ENCODE peak calls at places on chromosomes 1 and 21, in four cellular contexts. One of them, this sample, is unnamed.
A peak's percentile ranks its signal among the peaks of the same experiment; 100 is the strongest.

GRCh38 chr1:225603538-225604354 is 49.2 kb downstream of the ENAH start:
- DNase-seq in ovary: no peak
- DNase-seq in IMR-90: peak; percentile 75
- DNase-seq in upper lobe of left lung: no peak
- DNase-seq in this sample: no peak

GRCh38 chr1:155514582-155515187 is 47.9 kb downstream of the ASH1L start:
- DNase-seq in upper lobe of left lung: no peak
- DNase-seq in IMR-90: no peak
- DNase-seq in ovary: no peak
- DNase-seq in this sample: no peak

GRCh38 chr1:150970818-150971582 is 3.6 kb downstream of the CERS2 start:
- DNase-seq in IMR-90: peak; percentile 62
- DNase-seq in upper lobe of left lung: no peak
- DNase-seq in ovary: peak; percentile 72
- DNase-seq in this sample: peak; percentile 73

GRCh38 chr1:8541961-8542521 is 224.1 kb downstream of the SLC45A1 start:
- DNase-seq in upper lobe of left lung: no peak
- DNase-seq in IMR-90: peak; percentile 83
- DNase-seq in ovary: no peak
- DNase-seq in this sample: no peak

GRCh38 chr1:184933944-184934343 is 40.4 kb downstream of the NIBAN1 start:
- DNase-seq in ovary: no peak
- DNase-seq in upper lobe of left lung: no peak
- DNase-seq in IMR-90: no peak
- DNase-seq in this sample: no peak

GRCh38 chr21:38352536-38353219 is 95.9 kb downstream of the KCNJ15 start:
- DNase-seq in IMR-90: peak; percentile 76
- DNase-seq in upper lobe of left lung: no peak
- DNase-seq in ovary: no peak
- DNase-seq in this sample: peak; percentile 45

GRCh38 chr21:36134820-36135390 is at the start of gene CBR3:
- DNase-seq in ovary: peak; percentile 78
- DNase-seq in upper lobe of left lung: peak; percentile 92
- DNase-seq in IMR-90: peak; percentile 41
- DNase-seq in this sample: peak; percentile 64

GRCh38 chr1:174965006-174965971 is 34.5 kb upstream of the CACYBP start:
- DNase-seq in IMR-90: peak; percentile 7
- DNase-seq in upper lobe of left lung: no peak
- DNase-seq in ovary: no peak
- DNase-seq in this sample: no peak

GRCh38 chr21:24514081-24514733 is 1093.1 kb downstream of the MRPL39 start:
- DNase-seq in upper lobe of left lung: no peak
- DNase-seq in ovary: no peak
- DNase-seq in IMR-90: peak; percentile 27
- DNase-seq in this sample: no peak

GRCh38 chr1:86154581-86155060 is 2.0 kb downstream of the COL24A1 start:
- DNase-seq in IMR-90: peak; percentile 38
- DNase-seq in ovary: no peak
- DNase-seq in upper lobe of left lung: peak; percentile 61
- DNase-seq in this sample: no peak

GRCh38 chr1:151980287-151981177 is 13.1 kb downstream of the S100A10 start:
- DNase-seq in ovary: no peak
- DNase-seq in upper lobe of left lung: no peak
- DNase-seq in IMR-90: peak; percentile 37
- DNase-seq in this sample: peak; percentile 82

GRCh38 chr1:151756291-151756690 is 7.0 kb downstream of the MRPL9 start:
- DNase-seq in IMR-90: peak; percentile 44
- DNase-seq in ovary: no peak
- DNase-seq in upper lobe of left lung: no peak
- DNase-seq in this sample: no peak

GRCh38 chr1:114002492-114003290 is 23.4 kb downstream of the OLFML3 start:
- DNase-seq in IMR-90: no peak
- DNase-seq in ovary: peak; percentile 22
- DNase-seq in upper lobe of left lung: peak; percentile 36
- DNase-seq in this sample: no peak

GRCh38 chr1:68600049-68600661 is 103.3 kb upstream of the DEPDC1 start:
- DNase-seq in IMR-90: peak; percentile 6
- DNase-seq in upper lobe of left lung: no peak
- DNase-seq in ovary: no peak
- DNase-seq in this sample: no peak

GRCh38 chr1:214842856-214843255 is 239.7 kb upstream of the KCNK2 start:
- DNase-seq in IMR-90: peak; percentile 80
- DNase-seq in upper lobe of left lung: no peak
- DNase-seq in ovary: no peak
- DNase-seq in this sample: no peak

GRCh38 chr21:35274923-35275322 is 225.8 kb upstream of the RUNX1 start:
- DNase-seq in IMR-90: no peak
- DNase-seq in upper lobe of left lung: no peak
- DNase-seq in ovary: no peak
- DNase-seq in this sample: no peak

GRCh38 chr1:36206323-36206858 is 17.9 kb upstream of the THRAP3 start:
- DNase-seq in ovary: no peak
- DNase-seq in IMR-90: no peak
- DNase-seq in upper lobe of left lung: no peak
- DNase-seq in this sample: no peak

DNA sequence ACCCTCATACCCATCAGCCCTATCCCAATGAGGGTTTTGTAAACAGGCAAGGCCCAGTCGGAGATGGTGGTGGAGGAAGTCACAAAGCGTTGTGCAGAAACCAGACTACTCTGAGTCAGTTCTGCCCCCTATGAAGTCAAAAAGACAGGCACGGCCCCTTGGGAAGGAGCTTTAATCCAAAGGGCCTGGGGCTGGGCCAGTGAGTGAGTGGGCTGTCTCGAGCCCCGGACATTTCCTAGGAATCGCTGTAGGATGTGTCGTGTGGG is 442 bp upstream of the AHCYL1 start:
- DNase-seq in upper lobe of left lung: no peak
- DNase-seq in IMR-90: peak; percentile 34
- DNase-seq in ovary: no peak
- DNase-seq in this sample: no peak
- H3K4me1 ChIP-seq in upper lobe of left lung: peaks cover 63% of the 10 kb centered on the region
- H3K4me1 ChIP-seq in IMR-90: peaks cover 23% of the 10 kb centered on the region
- H3K4me1 ChIP-seq in ovary: peaks cover 13% of the 10 kb centered on the region
- H3K4me1 ChIP-seq in this sample: peaks cover 33% of the 10 kb centered on the region

DNA sequence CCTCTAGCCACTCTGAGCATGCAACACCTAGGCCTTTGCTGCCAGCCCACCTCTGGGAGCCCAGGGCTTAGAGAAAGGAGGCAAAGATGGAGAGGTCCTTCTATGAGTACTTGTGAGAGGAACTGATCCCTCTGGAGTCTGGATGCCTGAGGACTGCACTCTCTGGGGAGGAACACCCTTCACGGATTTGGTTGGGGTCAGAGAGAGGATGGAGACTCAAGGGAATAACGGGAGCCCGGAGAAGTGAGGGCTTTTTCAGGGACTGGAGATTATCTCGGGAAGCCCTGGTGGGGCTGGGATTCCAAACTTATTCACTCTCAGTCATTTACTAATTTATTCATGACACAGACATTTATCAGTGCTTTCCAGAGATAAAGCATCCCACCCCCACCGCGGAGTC is 438 bp upstream of the C1orf232 start:
- DNase-seq in IMR-90: no peak
- DNase-seq in upper lobe of left lung: no peak
- DNase-seq in ovary: no peak
- DNase-seq in this sample: no peak
- H3K4me3 ChIP-seq in IMR-90: peak overlapping the region; percentile 84
- H3K4me3 ChIP-seq in upper lobe of left lung: peak overlapping the region; percentile 73
- H3K4me3 ChIP-seq in ovary: peak overlapping the region; percentile 91
- H3K4me3 ChIP-seq in this sample: peak overlapping the region; percentile 96

GRCh38 chr1:24322636-24323177 is 3.5 kb downstream of the GRHL3 start:
- DNase-seq in IMR-90: no peak
- DNase-seq in ovary: no peak
- DNase-seq in upper lobe of left lung: no peak
- DNase-seq in this sample: no peak

GRCh38 chr1:24323281-24323680 is 4.1 kb downstream of the GRHL3 start:
- DNase-seq in upper lobe of left lung: no peak
- DNase-seq in IMR-90: no peak
- DNase-seq in ovary: no peak
- DNase-seq in this sample: no peak

GRCh38 chr1:24321150-24321549 is 2.0 kb downstream of the GRHL3 start:
- DNase-seq in IMR-90: no peak
- DNase-seq in ovary: no peak
- DNase-seq in upper lobe of left lung: no peak
- DNase-seq in this sample: no peak

GRCh38 chr1:24319962-24320361 is 805 bp downstream of the GRHL3 start:
- DNase-seq in ovary: no peak
- DNase-seq in upper lobe of left lung: no peak
- DNase-seq in IMR-90: no peak
- DNase-seq in this sample: no peak

DNA sequence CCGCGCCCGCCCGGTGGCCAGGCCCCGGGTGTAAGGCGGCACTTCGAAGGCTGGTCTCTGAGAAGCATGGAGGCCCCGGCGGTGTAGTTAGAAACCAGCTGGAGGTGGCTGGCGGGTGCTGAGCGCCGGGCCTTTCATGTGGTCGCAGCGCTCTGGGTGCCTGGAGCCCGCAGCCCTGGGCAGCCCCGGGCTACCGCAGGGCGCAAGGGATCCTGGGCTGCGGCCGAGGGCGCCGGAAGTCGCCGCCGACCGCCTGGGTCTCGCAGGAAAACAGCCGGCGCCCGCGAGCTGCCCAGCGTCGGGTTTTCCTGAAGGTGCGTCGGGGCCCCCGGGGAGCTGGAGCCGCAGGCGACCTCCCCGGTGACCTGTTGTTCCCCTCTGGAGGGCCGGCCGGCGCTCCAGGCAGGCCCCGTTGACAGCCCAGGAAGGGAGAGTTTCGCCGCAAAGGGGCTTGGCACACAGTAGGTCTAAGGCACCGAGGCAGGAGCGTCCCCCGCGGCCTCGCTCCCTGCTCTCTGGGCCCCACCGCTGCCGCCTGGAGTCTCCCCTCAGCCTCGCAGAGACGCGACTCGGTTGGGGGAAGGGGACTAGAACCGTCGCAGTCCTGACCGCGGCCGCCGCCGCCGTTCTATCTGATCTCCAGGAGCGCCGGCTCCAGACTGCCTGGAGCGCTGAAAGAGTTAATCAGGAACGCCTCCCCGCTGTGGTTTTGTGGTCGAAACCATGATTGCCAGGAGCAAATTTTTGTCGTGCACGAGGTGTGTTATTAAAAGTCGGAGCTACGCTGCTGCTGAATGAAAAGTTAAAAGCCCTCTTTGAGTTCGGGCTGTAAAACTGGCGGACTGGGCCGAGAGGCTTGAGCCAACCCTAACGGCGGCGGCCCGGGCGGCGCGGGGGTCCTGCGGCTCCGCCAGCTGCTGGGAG is 2.8 kb downstream of the GRHL3 start:
- DNase-seq in IMR-90: peak; percentile 76
- DNase-seq in ovary: peak; percentile 48
- DNase-seq in upper lobe of left lung: peak; percentile 91
- DNase-seq in this sample: no peak
- H3K4me1 ChIP-seq in IMR-90: peaks cover 10% of the 10 kb centered on the region
- H3K4me1 ChIP-seq in ovary: peaks cover 5% of the 10 kb centered on the region
- H3K4me1 ChIP-seq in upper lobe of left lung: peaks cover 29% of the 10 kb centered on the region
- H3K4me1 ChIP-seq in this sample: peaks cover 40% of the 10 kb centered on the region

GRCh38 chr21:45555251-45555556 is 13.0 kb upstream of the SLC19A1 start:
- DNase-seq in ovary: peak; percentile 52
- DNase-seq in upper lobe of left lung: no peak
- DNase-seq in IMR-90: peak; percentile 30
- DNase-seq in this sample: no peak

GRCh38 chr21:45556645-45557601 is 14.7 kb upstream of the SLC19A1 start:
- DNase-seq in IMR-90: no peak
- DNase-seq in upper lobe of left lung: peak; percentile 76
- DNase-seq in ovary: peak; percentile 45
- DNase-seq in this sample: no peak

GRCh38 chr21:45554477-45555175 is 12.4 kb upstream of the SLC19A1 start:
- DNase-seq in upper lobe of left lung: peak; percentile 99
- DNase-seq in ovary: peak; percentile 94
- DNase-seq in IMR-90: peak; percentile 48
- DNase-seq in this sample: peak; percentile 71

GRCh38 chr21:45556302-45556644 is 14.0 kb upstream of the SLC19A1 start:
- DNase-seq in ovary: no peak
- DNase-seq in upper lobe of left lung: no peak
- DNase-seq in IMR-90: no peak
- DNase-seq in this sample: no peak

DNA sequence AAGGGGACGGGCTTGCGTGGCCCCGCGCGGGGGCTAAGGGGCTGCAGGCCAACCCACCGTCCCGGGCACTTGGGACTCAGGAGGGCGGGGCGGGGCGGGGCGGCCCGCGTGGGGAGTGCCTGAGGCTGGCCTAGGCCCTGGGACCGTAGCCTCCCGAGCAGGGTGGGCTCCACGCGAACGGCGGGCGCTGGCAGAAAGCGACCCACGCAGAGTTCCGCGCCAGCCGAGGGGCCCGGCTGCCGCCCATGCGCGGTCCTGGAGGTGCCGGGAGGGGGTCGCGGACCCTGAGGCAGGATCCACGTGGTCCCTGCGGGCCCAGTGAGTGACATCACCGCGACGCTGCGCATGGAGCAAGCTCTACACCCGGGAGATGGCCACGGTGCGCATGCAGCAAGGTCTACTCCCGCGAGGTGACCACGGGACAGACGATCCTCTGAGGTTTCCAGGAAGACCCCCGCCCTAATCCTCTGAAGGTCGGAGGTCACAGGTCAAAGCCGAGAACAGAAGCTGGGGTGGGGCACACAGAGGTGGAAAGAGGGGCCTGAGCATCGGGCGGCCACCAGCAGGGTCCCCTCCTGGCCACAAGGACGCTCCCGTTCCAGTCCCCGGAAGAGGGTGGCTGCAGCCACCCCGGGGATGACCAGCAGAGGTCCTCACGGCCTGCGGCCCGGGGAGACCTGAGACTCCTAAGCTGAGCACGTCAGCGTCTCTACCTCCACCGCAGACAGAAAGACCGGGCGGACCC is 13.5 kb upstream of the SLC19A1 start:
- DNase-seq in IMR-90: peak; percentile 86
- DNase-seq in upper lobe of left lung: peak; percentile 92
- DNase-seq in ovary: peak; percentile 83
- DNase-seq in this sample: no peak
- H3K4me3 ChIP-seq in IMR-90: peak overlapping the region; percentile 37
- H3K4me3 ChIP-seq in upper lobe of left lung: peak overlapping the region; percentile 51
- H3K4me3 ChIP-seq in ovary: peak overlapping the region; percentile 36
- H3K4me3 ChIP-seq in this sample: peak overlapping the region; percentile 54

GRCh38 chr1:202247837-202248795 is 54.5 kb downstream of the LGR6 start:
- DNase-seq in ovary: no peak
- DNase-seq in upper lobe of left lung: peak; percentile 25
- DNase-seq in IMR-90: no peak
- DNase-seq in this sample: no peak
- H3K4me1 ChIP-seq in ovary: no peaks in the 10 kb centered on the region
- H3K4me1 ChIP-seq in upper lobe of left lung: no peaks in the 10 kb centered on the region
- H3K4me1 ChIP-seq in IMR-90: no peaks in the 10 kb centered on the region
- H3K4me1 ChIP-seq in this sample: no peaks in the 10 kb centered on the region

DNA sequence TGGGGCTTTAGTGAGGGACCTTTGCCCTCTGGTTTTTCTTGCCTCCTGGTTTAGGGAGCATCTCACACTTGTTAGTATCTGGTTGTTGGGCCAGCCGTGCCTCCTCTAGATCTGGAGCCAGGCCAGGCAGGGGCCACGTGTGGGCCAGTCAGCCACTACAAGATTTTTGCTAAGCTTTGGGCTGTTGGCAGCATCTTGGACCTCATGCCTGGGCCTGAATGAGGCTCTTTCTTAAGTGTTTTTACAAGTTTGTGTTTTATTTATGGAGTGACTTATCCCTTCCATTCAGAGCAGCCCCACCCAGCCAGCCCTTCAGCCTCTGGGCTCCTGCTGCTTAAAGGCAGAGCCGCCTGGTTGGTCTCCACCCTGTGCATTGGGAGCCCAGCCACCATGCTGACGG is 1.6 kb upstream of the SH3BGRL3 start:
- DNase-seq in upper lobe of left lung: no peak
- DNase-seq in IMR-90: peak; percentile 77
- DNase-seq in ovary: no peak
- DNase-seq in this sample: peak; percentile 34
- H3K4me3 ChIP-seq in upper lobe of left lung: no peak overlapping the region
- H3K4me3 ChIP-seq in IMR-90: no peak overlapping the region
- H3K4me3 ChIP-seq in ovary: no peak overlapping the region
- H3K4me3 ChIP-seq in this sample: no peak overlapping the region

This sample was measured in tibial nerve.